ENCODE peak calls at places on chromosomes 7 and 10, in four cellular contexts. N is HFFc6; Z is natural killer cell treated with Interleukin-12 subunit alpha and Interleukin-12 subunit beta and Interleukin-15 and Interleukin-18, amount 100 ng/mL, for 72 hours; Q is activated CD4-positive, CD25-positive, alpha-beta regulatory T cell. P is an unnamed sample.

GRCh38 chr7:64873517-64873916 is 29.6 kb upstream of the ZNF273 start:
- DNase-seq in N (no peak), Z (no peak), Q (no peak), P (no peak)

GRCh38 chr10:62027841-62028501 is 126.5 kb downstream of the ARID5B start:
- DNase-seq in N (peak; percentile 74), Z (no peak), Q (no peak), P (no peak)

GRCh38 chr10:119896937-119897336 is 4.4 kb downstream of the SEC23IP start:
- DNase-seq in N (no peak), Z (no peak), Q (no peak), P (no peak)

GRCh38 chr10:45444976-45445898 is 71.2 kb downstream of the ALOX5 start:
- DNase-seq in N (no peak), Z (no peak), Q (no peak), P (no peak)

GRCh38 chr10:3330687-3331086 is 158.1 kb upstream of the PITRM1 start:
- DNase-seq in N (peak; percentile 59), Z (no peak), Q (no peak), P (no peak)

GRCh38 chr7:17056491-17057142 is 174.8 kb upstream of the AGR3 start:
- DNase-seq in N (peak; percentile 63), Z (no peak), Q (no peak), P (no peak)

GRCh38 chr10:120042705-120043104 is 150.2 kb downstream of the SEC23IP start:
- DNase-seq in N (no peak), Z (no peak), Q (no peak), P (no peak)

GRCh38 chr7:132019718-132020117 is 463.3 kb upstream of the PODXL start:
- DNase-seq in N (no peak), Z (no peak), Q (no peak), P (no peak)

GRCh38 chr10:11016959-11017574 is 605 bp upstream of the CELF2 start:
- DNase-seq in N (no peak), Z (no peak), Q (no peak), P (no peak)

GRCh38 chr10:13092446-13093102 is 7.4 kb upstream of the OPTN start:
- DNase-seq in N (no peak), Z (no peak), Q (no peak), P (no peak)

GRCh38 chr7:116543664-116544063 is 18.8 kb downstream of the CAV1 start:
- DNase-seq in N (peak; percentile 78), Z (no peak), Q (no peak), P (no peak)

GRCh38 chr10:61942997-61943457 is 41.5 kb downstream of the ARID5B start:
- DNase-seq in N (peak; percentile 38), Z (no peak), Q (no peak), P (no peak)

GRCh38 chr7:134513169-134513752 is 14.1 kb upstream of the AKR1B10 start:
- DNase-seq in N (peak; percentile 39), Z (no peak), Q (no peak), P (peak; percentile 65)

GRCh38 chr10:126597206-126597605 is 73.3 kb downstream of the C10orf90 start:
- DNase-seq in N (no peak), Z (no peak), Q (no peak), P (no peak)

GRCh38 chr10:103654925-103655324 is 161.4 kb downstream of the NEURL1 start:
- DNase-seq in N (no peak), Z (no peak), Q (no peak), P (no peak)

GRCh38 chr10:8616166-8616565 is 561.7 kb downstream of the GATA3 start:
- DNase-seq in N (no peak), Z (no peak), Q (no peak), P (peak; percentile 60)

P was measured in MM.1S.